ENCODE peak calls at places on chromosomes 2 and 18, in four cellular contexts. J is SJSA1, B is pancreas, V is ovary. Q is an unnamed sample.

GRCh38 chr2:9248363-9248762 is 41.8 kb downstream of the ASAP2 start:
- DNase-seq in J (no peak), B (no peak), V (no peak), Q (no peak)

GRCh38 chr2:74895031-74895425 is 61.1 kb downstream of the HK2 start:
- DNase-seq in J (no peak), B (no peak), V (no peak), Q (no peak)

GRCh38 chr2:105754999-105755398 is 10.3 kb downstream of the NCK2 start:
- DNase-seq in J (no peak), B (no peak), V (no peak), Q (no peak)

GRCh38 chr18:65235966-65236634 is 514.7 kb upstream of the CDH7 start:
- DNase-seq in J (no peak), B (no peak), V (no peak), Q (no peak)

GRCh38 chr18:47184419-47185050 is 8.4 kb upstream of the IER3IP1 start:
- DNase-seq in J (no peak), B (peak), V (no peak), Q (no peak)

GRCh38 chr2:12637754-12638153 is 79.0 kb upstream of the TRIB2 start:
- DNase-seq in J (no peak), B (no peak), V (no peak), Q (no peak)

GRCh38 chr2:223642496-223642895 is 40.3 kb upstream of the SCG2 start:
- DNase-seq in J (no peak), B (no peak), V (no peak), Q (no peak)

GRCh38 chr2:46032996-46033395 is 264.2 kb upstream of the EPAS1 start:
- DNase-seq in J (no peak), B (no peak), V (no peak), Q (no peak)

GRCh38 chr2:793236-793635 is 116.0 kb upstream of the TMEM18 start:
- DNase-seq in J (no peak), B (no peak), V (no peak), Q (no peak)

GRCh38 chr2:65407240-65407639 is 25.2 kb downstream of the SPRED2 start:
- DNase-seq in J (no peak), B (no peak), V (no peak), Q (no peak)

GRCh38 chr2:176124358-176125214 is 2.1 kb downstream of the HOXD9 start:
- DNase-seq in J (no peak), B (no peak), V (no peak), Q (no peak)

GRCh38 chr2:176123847-176124273 is 1.3 kb downstream of the HOXD9 start:
- DNase-seq in J (no peak), B (no peak), V (no peak), Q (no peak)

GRCh38 chr2:176122633-176123482 is at the start of gene HOXD9:
- DNase-seq in J (peak), B (no peak), V (peak), Q (no peak)

GRCh38 chr2:176122266-176122632 is 270 bp upstream of the HOXD9 start:
- DNase-seq in J (no peak), B (no peak), V (no peak), Q (no peak)

GRCh38 chr2:176123483-176123843 is 944 bp downstream of the HOXD9 start:
- DNase-seq in J (no peak), B (no peak), V (no peak), Q (no peak)
- H3K4me3 ChIP-seq in J (peak), B (no peak), V (peak), Q (no peak)

DNA sequence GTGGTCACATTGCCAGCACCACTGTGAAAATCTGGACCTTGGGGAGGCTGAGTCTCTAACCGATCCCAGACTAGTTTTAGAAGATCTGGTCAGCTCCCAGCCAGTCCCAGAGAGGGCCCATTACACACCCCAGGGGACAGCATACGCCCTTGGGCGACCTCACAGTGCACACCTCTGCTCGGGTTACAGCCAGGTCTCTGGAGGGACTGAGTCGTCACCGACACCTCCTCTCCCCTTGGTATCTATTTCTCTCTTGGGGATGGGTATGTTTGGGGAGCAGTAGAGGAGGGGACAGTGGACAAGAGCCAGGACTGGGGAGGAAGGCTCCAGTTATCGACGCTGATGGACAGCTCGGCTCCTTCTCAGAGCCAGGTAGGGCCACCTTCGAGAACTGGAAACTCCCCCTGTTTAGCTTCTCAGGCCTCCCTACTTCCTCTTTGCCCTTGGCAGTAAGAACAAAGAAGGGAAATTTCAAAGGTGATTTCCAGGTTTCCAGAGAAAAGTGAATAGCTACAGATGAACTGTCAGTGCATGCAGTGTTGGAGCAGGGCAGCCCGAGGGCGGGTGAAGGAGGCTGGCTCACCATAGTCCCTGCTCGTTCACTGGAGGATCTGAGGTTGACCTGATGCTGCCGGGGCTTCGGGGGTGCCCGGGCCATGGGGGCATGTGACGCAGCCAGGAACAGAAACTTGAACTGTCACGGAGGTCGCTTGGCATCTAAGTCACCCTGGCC is 4.4 kb upstream of the SEMA4C start:
- DNase-seq in J (no peak), B (no peak), V (no peak), Q (no peak)
- H3K27ac ChIP-seq in J (no peak), B (peak), V (no peak), Q (peak)

GRCh38 chr18:61334491-61334850 is 1.2 kb downstream of the CDH20 start:
- DNase-seq in J (no peak), B (no peak), V (no peak), Q (no peak)
- H3K4me3 ChIP-seq in J (no peak), B (no peak), V (no peak), Q (no peak)

GRCh38 chr2:235005023-235005422 is 53.2 kb downstream of the SH3BP4 start:
- DNase-seq in J (no peak), B (no peak), V (no peak), Q (no peak)
- H3K27ac ChIP-seq in J (no peak), B (peak), V (no peak), Q (peak)

GRCh38 chr2:62706721-62707516 is 1.4 kb downstream of the EHBP1 start:
- DNase-seq in J (no peak), B (no peak), V (no peak), Q (no peak)

GRCh38 chr2:62705859-62706720 is 577 bp downstream of the EHBP1 start:
- DNase-seq in J (peak), B (peak), V (peak), Q (peak)

GRCh38 chr2:62711832-62712494 is 6.5 kb downstream of the EHBP1 start:
- DNase-seq in J (no peak), B (no peak), V (no peak), Q (no peak)

GRCh38 chr2:62705007-62705829 is at the start of gene EHBP1:
- DNase-seq in J (peak), B (peak), V (peak), Q (peak)

GRCh38 chr2:62708751-62709150 is 3.2 kb downstream of the EHBP1 start:
- DNase-seq in J (no peak), B (no peak), V (no peak), Q (no peak)
- H3K4me3 ChIP-seq in J (no peak), B (no peak), V (peak), Q (no peak)

GRCh38 chr2:200847268-200847667 is 17.2 kb downstream of the CLK1 start:
- DNase-seq in J (no peak), B (no peak), V (no peak), Q (no peak)
- H3K27ac ChIP-seq in J (no peak), B (no peak), V (no peak), Q (no peak)

GRCh38 chr2:118841828-118842461 is 5.5 kb downstream of the EN1 start:
- DNase-seq in J (no peak), B (no peak), V (no peak), Q (no peak)
- H3K4me3 ChIP-seq in J (peak), B (no peak), V (peak), Q (peak)